ENCODE peak calls at places on chromosomes 12 and 14, in seven cellular contexts. One of them, this sample, is unnamed. For H3K27me3, the result is how much of the 10 kb centered on the place peaks cover.

GRCh38 chr14:64410084-64410774 is 22.1 kb downstream of the MTHFD1 start:
- DNase-seq in HCT116: no peak
- DNase-seq in transverse colon: no peak
- DNase-seq in prostate gland: no peak
- DNase-seq in endothelial cell of umbilical vein: no peak
- DNase-seq in HepG2: peak
- DNase-seq in stomach: no peak
- DNase-seq in this sample: no peak

GRCh38 chr12:89235189-89235993 is 116.9 kb downstream of the DUSP6 start:
- DNase-seq in HCT116: no peak
- DNase-seq in transverse colon: no peak
- DNase-seq in prostate gland: no peak
- DNase-seq in endothelial cell of umbilical vein: peak
- DNase-seq in HepG2: no peak
- DNase-seq in stomach: no peak
- DNase-seq in this sample: no peak

GRCh38 chr12:92041742-92042141 is 103.9 kb downstream of the BTG1 start:
- DNase-seq in HCT116: no peak
- DNase-seq in transverse colon: no peak
- DNase-seq in prostate gland: no peak
- DNase-seq in endothelial cell of umbilical vein: peak
- DNase-seq in HepG2: no peak
- DNase-seq in stomach: no peak
- DNase-seq in this sample: no peak

GRCh38 chr14:96567289-96567899 is 65.2 kb downstream of the PAPOLA start:
- DNase-seq in HCT116: no peak
- DNase-seq in transverse colon: no peak
- DNase-seq in prostate gland: no peak
- DNase-seq in endothelial cell of umbilical vein: peak
- DNase-seq in HepG2: peak
- DNase-seq in stomach: no peak
- DNase-seq in this sample: no peak

GRCh38 chr14:21069388-21070082 is 569 bp upstream of the ARHGEF40 start:
- DNase-seq in HCT116: no peak
- DNase-seq in transverse colon: no peak
- DNase-seq in prostate gland: no peak
- DNase-seq in endothelial cell of umbilical vein: no peak
- DNase-seq in HepG2: peak
- DNase-seq in stomach: no peak
- DNase-seq in this sample: no peak

GRCh38 chr12:114440450-114441383 is 34.8 kb upstream of the TBX5 start:
- DNase-seq in HCT116: no peak
- DNase-seq in transverse colon: no peak
- DNase-seq in prostate gland: no peak
- DNase-seq in endothelial cell of umbilical vein: no peak
- DNase-seq in HepG2: no peak
- DNase-seq in stomach: no peak
- DNase-seq in this sample: peak

GRCh38 chr12:552466-552865 is 92.7 kb downstream of the B4GALNT3 start:
- DNase-seq in HCT116: no peak
- DNase-seq in transverse colon: no peak
- DNase-seq in prostate gland: no peak
- DNase-seq in endothelial cell of umbilical vein: no peak
- DNase-seq in HepG2: no peak
- DNase-seq in stomach: no peak
- DNase-seq in this sample: no peak

GRCh38 chr12:47397664-47398281 is 308.1 kb downstream of the RPAP3 start:
- DNase-seq in HCT116: peak
- DNase-seq in transverse colon: no peak
- DNase-seq in prostate gland: peak
- DNase-seq in endothelial cell of umbilical vein: peak
- DNase-seq in HepG2: peak
- DNase-seq in stomach: no peak
- DNase-seq in this sample: no peak

GRCh38 chr12:76878045-76878898 is 547 bp downstream of the CSRP2 start:
- DNase-seq in HCT116: peak
- DNase-seq in transverse colon: no peak
- DNase-seq in prostate gland: peak
- DNase-seq in endothelial cell of umbilical vein: peak
- DNase-seq in HepG2: peak
- DNase-seq in stomach: no peak
- DNase-seq in this sample: peak

DNA sequence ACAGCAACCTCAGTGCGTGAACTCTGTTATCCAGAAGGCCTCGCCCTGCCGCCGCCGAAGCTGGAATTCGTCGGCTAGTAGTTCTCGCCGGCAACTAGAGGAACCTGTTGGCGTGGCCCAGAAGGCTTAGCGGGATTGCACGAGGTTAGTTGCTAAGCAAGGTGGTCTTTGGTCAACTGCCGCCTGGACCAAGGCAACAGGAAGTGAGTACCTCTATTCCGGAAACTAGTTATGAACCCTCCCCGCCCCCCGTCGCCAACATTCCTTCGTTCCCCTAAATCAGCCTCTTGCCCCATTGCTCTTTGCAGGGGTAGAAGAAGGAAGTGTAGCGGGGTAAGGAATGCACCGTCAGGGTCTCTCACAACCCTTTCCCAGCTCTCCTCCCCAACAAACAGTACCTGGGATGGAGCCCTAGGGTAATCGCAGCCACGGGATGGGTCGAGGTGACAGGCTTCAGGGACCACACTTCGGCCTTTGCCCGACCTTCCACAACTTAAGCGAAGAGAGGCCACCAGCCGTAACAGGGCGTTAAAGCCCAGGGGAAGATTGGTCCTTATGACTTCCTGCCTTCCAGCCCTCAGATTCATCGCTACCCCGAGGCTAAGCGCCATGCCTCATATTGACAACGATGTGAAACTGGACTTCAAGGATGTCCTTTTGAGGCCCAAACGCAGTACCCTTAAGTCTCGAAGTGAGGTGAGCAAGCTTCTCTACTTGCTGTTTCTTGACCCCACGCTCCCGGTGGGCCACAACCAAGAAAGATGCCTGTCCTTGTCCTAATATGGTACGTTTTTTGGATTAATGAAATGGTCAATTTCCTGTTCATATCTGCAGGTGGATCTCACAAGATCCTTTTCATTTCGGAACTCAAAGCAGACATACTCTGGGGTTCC is at the start of gene GMPR2:
- DNase-seq in HCT116: no peak
- DNase-seq in transverse colon: no peak
- DNase-seq in prostate gland: no peak
- DNase-seq in endothelial cell of umbilical vein: no peak
- DNase-seq in HepG2: no peak
- DNase-seq in stomach: no peak
- DNase-seq in this sample: peak
- TF ChIP-seq POLR2A in HCT116: no peak
- TF ChIP-seq POLR2A in transverse colon: peak
- TF ChIP-seq POLR2A in prostate gland: peak
- TF ChIP-seq POLR2A in endothelial cell of umbilical vein: peak
- TF ChIP-seq POLR2A in HepG2: no peak
- TF ChIP-seq POLR2A in stomach: no peak
- TF ChIP-seq POLR2A in this sample: no peak

GRCh38 chr12:26156996-26157395 is 32.2 kb upstream of the BHLHE41 start:
- DNase-seq in HCT116: no peak
- DNase-seq in transverse colon: no peak
- DNase-seq in prostate gland: no peak
- DNase-seq in endothelial cell of umbilical vein: no peak
- DNase-seq in HepG2: no peak
- DNase-seq in stomach: no peak
- DNase-seq in this sample: no peak
- H3K27me3 ChIP-seq in HCT116: under half
- H3K27me3 ChIP-seq in transverse colon: under half
- H3K27me3 ChIP-seq in prostate gland: under half
- H3K27me3 ChIP-seq in endothelial cell of umbilical vein: under half
- H3K27me3 ChIP-seq in HepG2: under half
- H3K27me3 ChIP-seq in stomach: under half
- H3K27me3 ChIP-seq in this sample: under half

GRCh38 chr12:19035552-19035951 is 94.0 kb upstream of the PLEKHA5 start:
- DNase-seq in HCT116: no peak
- DNase-seq in transverse colon: no peak
- DNase-seq in prostate gland: no peak
- DNase-seq in endothelial cell of umbilical vein: no peak
- DNase-seq in HepG2: no peak
- DNase-seq in stomach: no peak
- DNase-seq in this sample: no peak
- TF ChIP-seq POLR2AphosphoS5 in HCT116: no peak
- TF ChIP-seq POLR2AphosphoS5 in transverse colon: no peak
- TF ChIP-seq POLR2AphosphoS5 in prostate gland: no peak
- TF ChIP-seq POLR2AphosphoS5 in endothelial cell of umbilical vein: no peak
- TF ChIP-seq POLR2AphosphoS5 in HepG2: no peak
- TF ChIP-seq POLR2AphosphoS5 in stomach: no peak
- TF ChIP-seq POLR2AphosphoS5 in this sample: peak

GRCh38 chr12:57127710-57128518 is at the start of gene LRP1:
- DNase-seq in HCT116: peak
- DNase-seq in transverse colon: peak
- DNase-seq in prostate gland: peak
- DNase-seq in endothelial cell of umbilical vein: peak
- DNase-seq in HepG2: peak
- DNase-seq in stomach: peak
- DNase-seq in this sample: peak
- TF ChIP-seq POLR2A in HCT116: no peak
- TF ChIP-seq POLR2A in transverse colon: peak
- TF ChIP-seq POLR2A in prostate gland: peak
- TF ChIP-seq POLR2A in endothelial cell of umbilical vein: peak
- TF ChIP-seq POLR2A in HepG2: peak
- TF ChIP-seq POLR2A in stomach: no peak
- TF ChIP-seq POLR2A in this sample: no peak

GRCh38 chr14:104383088-104383805 is 196.3 kb upstream of the C14orf180 start:
- DNase-seq in HCT116: no peak
- DNase-seq in transverse colon: no peak
- DNase-seq in prostate gland: no peak
- DNase-seq in endothelial cell of umbilical vein: no peak
- DNase-seq in HepG2: no peak
- DNase-seq in stomach: no peak
- DNase-seq in this sample: peak
- H3K27me3 ChIP-seq in HCT116: under half
- H3K27me3 ChIP-seq in transverse colon: under half
- H3K27me3 ChIP-seq in prostate gland: under half
- H3K27me3 ChIP-seq in endothelial cell of umbilical vein: under half
- H3K27me3 ChIP-seq in HepG2: half or more
- H3K27me3 ChIP-seq in stomach: under half
- H3K27me3 ChIP-seq in this sample: under half

DNA sequence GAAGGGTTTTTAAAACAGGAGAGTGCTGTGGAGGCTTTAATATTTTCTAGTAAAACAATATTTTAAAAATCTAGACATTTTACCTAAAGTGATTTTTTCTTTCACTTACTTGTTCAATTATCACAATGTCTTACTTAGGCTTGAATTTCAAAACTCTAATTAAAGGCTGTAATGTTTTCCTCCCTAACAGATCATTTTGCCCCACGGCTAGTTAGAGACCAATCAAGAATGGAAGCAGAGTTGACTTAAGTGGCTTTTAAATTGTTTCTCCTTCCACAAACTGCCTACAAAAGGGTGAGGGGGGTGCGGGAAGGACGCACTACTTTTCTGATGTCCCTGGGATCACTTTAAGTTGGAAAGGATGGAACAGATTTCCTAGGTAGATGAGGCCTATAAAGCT is 9.5 kb upstream of the CFL2 start:
- DNase-seq in HCT116: no peak
- DNase-seq in transverse colon: no peak
- DNase-seq in prostate gland: no peak
- DNase-seq in endothelial cell of umbilical vein: no peak
- DNase-seq in HepG2: no peak
- DNase-seq in stomach: no peak
- DNase-seq in this sample: no peak
- TF ChIP-seq POLR2AphosphoS5 in HCT116: no peak
- TF ChIP-seq POLR2AphosphoS5 in transverse colon: no peak
- TF ChIP-seq POLR2AphosphoS5 in prostate gland: no peak
- TF ChIP-seq POLR2AphosphoS5 in endothelial cell of umbilical vein: no peak
- TF ChIP-seq POLR2AphosphoS5 in HepG2: no peak
- TF ChIP-seq POLR2AphosphoS5 in stomach: no peak
- TF ChIP-seq POLR2AphosphoS5 in this sample: no peak

DNA sequence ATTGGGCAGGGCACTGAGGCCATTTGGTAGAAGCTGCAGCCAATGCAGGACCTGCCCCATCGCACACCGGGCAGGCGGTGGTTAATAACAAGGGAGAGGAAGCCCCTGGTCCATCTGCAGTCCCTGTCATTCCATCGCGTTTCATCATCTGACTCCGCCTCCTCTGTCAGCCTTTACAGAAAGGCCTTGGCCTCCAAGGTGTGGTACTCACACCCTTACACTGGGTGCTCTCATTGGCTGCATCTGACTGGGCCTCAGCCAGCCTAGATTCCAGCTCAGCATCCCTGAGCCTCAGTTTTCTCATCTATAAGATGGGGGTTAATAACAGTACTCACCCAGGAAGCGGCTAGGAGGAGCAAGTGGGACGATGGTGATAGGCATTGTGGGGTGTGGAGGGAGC is 14.7 kb upstream of the HHIPL1 start:
- DNase-seq in HCT116: peak
- DNase-seq in transverse colon: no peak
- DNase-seq in prostate gland: no peak
- DNase-seq in endothelial cell of umbilical vein: no peak
- DNase-seq in HepG2: no peak
- DNase-seq in stomach: no peak
- DNase-seq in this sample: no peak
- TF ChIP-seq POLR2A in HCT116: no peak
- TF ChIP-seq POLR2A in transverse colon: no peak
- TF ChIP-seq POLR2A in prostate gland: no peak
- TF ChIP-seq POLR2A in endothelial cell of umbilical vein: no peak
- TF ChIP-seq POLR2A in HepG2: no peak
- TF ChIP-seq POLR2A in stomach: no peak
- TF ChIP-seq POLR2A in this sample: no peak

GRCh38 chr14:36204674-36205073 is 28.2 kb upstream of the PTCSC3 start:
- DNase-seq in HCT116: no peak
- DNase-seq in transverse colon: no peak
- DNase-seq in prostate gland: no peak
- DNase-seq in endothelial cell of umbilical vein: no peak
- DNase-seq in HepG2: no peak
- DNase-seq in stomach: no peak
- DNase-seq in this sample: no peak
- H3K27me3 ChIP-seq in HCT116: under half
- H3K27me3 ChIP-seq in transverse colon: under half
- H3K27me3 ChIP-seq in prostate gland: under half
- H3K27me3 ChIP-seq in endothelial cell of umbilical vein: under half
- H3K27me3 ChIP-seq in HepG2: under half
- H3K27me3 ChIP-seq in stomach: under half
- H3K27me3 ChIP-seq in this sample: under half

DNA sequence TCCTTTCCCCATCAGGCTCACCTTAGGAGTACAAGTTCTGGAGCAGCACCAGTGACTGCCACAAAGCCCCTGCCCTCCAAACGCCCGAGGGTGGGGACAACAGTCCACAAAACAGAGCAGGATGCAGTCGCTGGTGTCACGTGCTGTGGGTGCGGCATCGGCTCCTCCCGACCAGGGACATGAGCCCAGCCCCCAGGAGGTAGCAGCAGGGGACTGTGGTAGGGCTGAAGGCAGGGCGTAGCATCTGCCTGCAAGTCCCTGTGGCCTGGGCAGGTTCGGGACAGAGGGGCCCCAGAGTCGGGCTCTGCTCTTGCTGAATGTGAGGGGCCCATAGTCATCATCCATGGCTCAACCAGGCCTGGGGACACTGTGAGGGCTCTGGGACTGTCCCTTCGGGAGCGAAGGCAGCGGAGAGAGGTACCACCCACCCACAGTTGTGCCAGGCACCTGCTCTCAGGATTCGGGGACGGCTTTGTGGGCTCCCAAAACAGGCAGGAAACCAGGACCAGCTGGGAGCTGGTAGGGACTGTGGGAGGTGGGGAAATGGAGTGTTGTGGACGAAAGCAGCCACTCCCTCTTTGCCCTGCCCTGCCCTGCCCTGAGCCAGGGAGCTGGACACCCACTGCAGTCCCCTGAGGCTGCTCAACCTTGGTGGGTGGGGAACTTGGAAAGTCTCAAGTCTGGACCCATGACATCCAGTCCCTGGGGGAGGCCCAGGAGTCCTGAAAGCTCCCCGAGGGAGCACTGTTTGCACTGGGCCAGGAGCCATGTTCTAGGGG is 30.7 kb downstream of the FBRSL1 start:
- DNase-seq in HCT116: no peak
- DNase-seq in transverse colon: peak
- DNase-seq in prostate gland: no peak
- DNase-seq in endothelial cell of umbilical vein: no peak
- DNase-seq in HepG2: no peak
- DNase-seq in stomach: no peak
- DNase-seq in this sample: peak
- TF ChIP-seq POLR2AphosphoS5 in HCT116: no peak
- TF ChIP-seq POLR2AphosphoS5 in transverse colon: no peak
- TF ChIP-seq POLR2AphosphoS5 in prostate gland: no peak
- TF ChIP-seq POLR2AphosphoS5 in endothelial cell of umbilical vein: no peak
- TF ChIP-seq POLR2AphosphoS5 in HepG2: no peak
- TF ChIP-seq POLR2AphosphoS5 in stomach: no peak
- TF ChIP-seq POLR2AphosphoS5 in this sample: no peak